ENCODE peak calls at places on chromosomes 11 and 22, in five cellular contexts. One of them, this sample, is unnamed.
A peak's percentile ranks its signal among the peaks of the same experiment; 100 is the strongest.

GRCh38 chr11:65419773-65420481 is 2.7 kb upstream of the NEAT1 start:
- DNase-seq in AML-193: peak; percentile 61
- DNase-seq in fibroblast of mammary gland: peak; percentile 96
- DNase-seq in Daoy: peak; percentile 90
- DNase-seq in cerebellum: peak; percentile 24
- DNase-seq in this sample: peak; percentile 80

GRCh38 chr11:45739866-45740265 is 65.1 kb upstream of the SLC35C1 start:
- DNase-seq in cerebellum: no peak
- DNase-seq in AML-193: no peak
- DNase-seq in Daoy: no peak
- DNase-seq in fibroblast of mammary gland: no peak
- DNase-seq in this sample: no peak

GRCh38 chr11:10908215-10908990 is 50.5 kb upstream of the ZBED5 start:
- DNase-seq in AML-193: no peak
- DNase-seq in fibroblast of mammary gland: peak; percentile 91
- DNase-seq in Daoy: peak; percentile 87
- DNase-seq in cerebellum: no peak
- DNase-seq in this sample: peak; percentile 90

GRCh38 chr11:58928691-58929090 is 10.6 kb upstream of the GLYATL1 start:
- DNase-seq in fibroblast of mammary gland: no peak
- DNase-seq in Daoy: no peak
- DNase-seq in AML-193: no peak
- DNase-seq in cerebellum: no peak
- DNase-seq in this sample: no peak

GRCh38 chr11:1197886-1198765 is 24.7 kb upstream of the MUC5B start:
- DNase-seq in cerebellum: no peak
- DNase-seq in AML-193: no peak
- DNase-seq in fibroblast of mammary gland: no peak
- DNase-seq in Daoy: no peak
- DNase-seq in this sample: no peak

GRCh38 chr11:96241351-96241841 is 101.6 kb downstream of the MAML2 start:
- DNase-seq in AML-193: no peak
- DNase-seq in Daoy: no peak
- DNase-seq in cerebellum: no peak
- DNase-seq in fibroblast of mammary gland: no peak
- DNase-seq in this sample: no peak

GRCh38 chr22:44926124-44926475 is 83.7 kb downstream of the PHF21B start:
- DNase-seq in AML-193: no peak
- DNase-seq in cerebellum: no peak
- DNase-seq in Daoy: no peak
- DNase-seq in fibroblast of mammary gland: no peak
- DNase-seq in this sample: no peak

GRCh38 chr11:695332-695605 is 247 bp upstream of the DEAF1 start:
- DNase-seq in fibroblast of mammary gland: no peak
- DNase-seq in Daoy: no peak
- DNase-seq in AML-193: no peak
- DNase-seq in cerebellum: no peak
- DNase-seq in this sample: no peak

GRCh38 chr22:50733521-50734342 is 4.3 kb upstream of the ACR start:
- DNase-seq in fibroblast of mammary gland: peak; percentile 51
- DNase-seq in AML-193: no peak
- DNase-seq in Daoy: no peak
- DNase-seq in cerebellum: peak; percentile 73
- DNase-seq in this sample: peak; percentile 37

GRCh38 chr22:47129902-47130301 is 367.5 kb downstream of the TBC1D22A start:
- DNase-seq in fibroblast of mammary gland: no peak
- DNase-seq in AML-193: no peak
- DNase-seq in Daoy: no peak
- DNase-seq in cerebellum: no peak
- DNase-seq in this sample: no peak

GRCh38 chr11:43992834-43993637 is 50.6 kb downstream of the C11orf96 start:
- DNase-seq in fibroblast of mammary gland: no peak
- DNase-seq in cerebellum: no peak
- DNase-seq in Daoy: peak; percentile 25
- DNase-seq in AML-193: no peak
- DNase-seq in this sample: no peak

GRCh38 chr11:107562647-107563208 is 2.8 kb downstream of the ALKBH8 start:
- DNase-seq in Daoy: peak; percentile 88
- DNase-seq in cerebellum: no peak
- DNase-seq in fibroblast of mammary gland: peak; percentile 92
- DNase-seq in AML-193: no peak
- DNase-seq in this sample: peak; percentile 89

GRCh38 chr11:8732276-8732675 is 49.7 kb downstream of the RPL27A start:
- DNase-seq in AML-193: peak; percentile 3
- DNase-seq in cerebellum: no peak
- DNase-seq in Daoy: no peak
- DNase-seq in fibroblast of mammary gland: no peak
- DNase-seq in this sample: no peak